ENCODE peak calls at places on chromosomes 13 and 19, in five cellular contexts. M is HEK293T, L is right lobe of liver, A is NCI-H774, B is WTC11. V is an unnamed sample.
A peak's percentile ranks its signal among the peaks of the same experiment; 100 is the strongest.

GRCh38 chr13:82717249-82717648 is 1165.0 kb downstream of the SLITRK1 start:
- DNase-seq in M (no peak), L (no peak), A (no peak), B (no peak), V (peak; percentile 81)

GRCh38 chr13:70923863-70924752 is 815.9 kb upstream of the KLHL1 start:
- DNase-seq in M (no peak), L (no peak), A (no peak), B (peak; percentile 8), V (no peak)

GRCh38 chr13:24041822-24042221 is 118.7 kb upstream of the SPATA13 start:
- DNase-seq in M (no peak), L (no peak), A (no peak), B (no peak), V (no peak)

GRCh38 chr13:113297370-113297871 is 382 bp downstream of the LAMP1 start:
- DNase-seq in M (peak; percentile 9), L (peak; percentile 59), A (no peak), B (no peak), V (peak; percentile 38)

GRCh38 chr19:18300930-18301717 is 19.7 kb upstream of the JUND start:
- DNase-seq in M (no peak), L (peak; percentile 96), A (no peak), B (no peak), V (peak; percentile 86)

GRCh38 chr19:30036154-30037129 is 94.4 kb downstream of the URI1 start:
- DNase-seq in M (no peak), L (no peak), A (no peak), B (no peak), V (peak; percentile 77)

GRCh38 chr19:2820112-2820702 is 539 bp downstream of the ZNF554 start:
- DNase-seq in M (no peak), L (no peak), A (no peak), B (no peak), V (peak; percentile 24)

GRCh38 chr19:23409392-23410048 is 14.2 kb upstream of the ZNF91 start:
- DNase-seq in M (no peak), L (no peak), A (no peak), B (no peak), V (no peak)

GRCh38 chr13:30829788-30830637 is 76.1 kb upstream of the MEDAG start:
- DNase-seq in M (no peak), L (no peak), A (no peak), B (no peak), V (peak; percentile 34)

GRCh38 chr19:15328312-15328711 is 4.0 kb downstream of the BRD4 start:
- DNase-seq in M (no peak), L (no peak), A (no peak), B (no peak), V (no peak)

GRCh38 chr19:12984683-12985048 is 10.6 kb upstream of the NFIX start:
- DNase-seq in M (no peak), L (no peak), A (no peak), B (no peak), V (no peak)

GRCh38 chr19:10727599-10728250 is 9.8 kb downstream of the DNM2 start:
- DNase-seq in M (no peak), L (no peak), A (no peak), B (no peak), V (no peak)

GRCh38 chr19:36638862-36639510 is 27.7 kb downstream of the ZNF461 start:
- DNase-seq in M (no peak), L (no peak), A (no peak), B (no peak), V (peak; percentile 2)

GRCh38 chr13:61695147-61695546 is 279.5 kb upstream of the PCDH20 start:
- DNase-seq in M (no peak), L (no peak), A (no peak), B (no peak), V (no peak)

GRCh38 chr13:41418027-41418426 is 39.3 kb upstream of the RGCC start:
- DNase-seq in M (no peak), L (no peak), A (no peak), B (no peak), V (peak; percentile 90)

GRCh38 chr19:14139944-14140343 is 3.6 kb upstream of the ASF1B start:
- DNase-seq in M (no peak), L (no peak), A (no peak), B (no peak), V (peak; percentile 91)

GRCh38 chr13:34156841-34157365 is 339.0 kb downstream of the RFC3 start:
- DNase-seq in M (peak; percentile 45), L (no peak), A (peak; percentile 61), B (no peak), V (peak; percentile 94)

GRCh38 chr13:87287721-87288120 is 383.4 kb upstream of the SLITRK5 start:
- DNase-seq in M (no peak), L (no peak), A (no peak), B (no peak), V (no peak)

GRCh38 chr13:105070452-105070851 is 1465.0 kb downstream of the EFNB2 start:
- DNase-seq in M (no peak), L (no peak), A (no peak), B (no peak), V (no peak)

GRCh38 chr13:57632276-57633140 is 964 bp downstream of the PCDH17 start:
- DNase-seq in M (no peak), L (no peak), A (no peak), B (peak; percentile 51), V (no peak)

GRCh38 chr13:21638319-21639282 is 32.3 kb upstream of the FGF9 start:
- DNase-seq in M (peak; percentile 13), L (no peak), A (no peak), B (no peak), V (peak; percentile 16)

GRCh38 chr13:39364797-39365468 is 238.1 kb downstream of the LHFPL6 start:
- DNase-seq in M (peak; percentile 71), L (no peak), A (no peak), B (no peak), V (peak; percentile 61)

GRCh38 chr19:11164879-11165406 is 9.4 kb upstream of the SPC24 start:
- DNase-seq in M (no peak), L (peak; percentile 71), A (no peak), B (no peak), V (peak; percentile 90)

GRCh38 chr13:33264620-33264978 is 21.0 kb downstream of the STARD13 start:
- DNase-seq in M (no peak), L (no peak), A (no peak), B (no peak), V (no peak)

GRCh38 chr13:59337070-59337469 is 826.7 kb downstream of the DIAPH3 start:
- DNase-seq in M (no peak), L (no peak), A (no peak), B (no peak), V (no peak)

GRCh38 chr13:35791191-35791902 is 314.9 kb upstream of the MAB21L1 start:
- DNase-seq in M (no peak), L (no peak), A (no peak), B (no peak), V (peak; percentile 68)

GRCh38 chr13:98534821-98535220 is 42.1 kb downstream of the STK24 start:
- DNase-seq in M (no peak), L (no peak), A (no peak), B (no peak), V (no peak)

GRCh38 chr13:96544965-96545364 is 449.3 kb downstream of the OXGR1 start:
- DNase-seq in M (no peak), L (no peak), A (no peak), B (no peak), V (no peak)

GRCh38 chr13:58619396-58620113 is 988.0 kb downstream of the PCDH17 start:
- DNase-seq in M (no peak), L (no peak), A (no peak), B (no peak), V (no peak)

GRCh38 chr13:45542878-45543277 is 72.7 kb downstream of the ERICH6B start:
- DNase-seq in M (no peak), L (no peak), A (no peak), B (no peak), V (no peak)

GRCh38 chr13:40406405-40407138 is 259.9 kb downstream of the FOXO1 start:
- DNase-seq in M (no peak), L (no peak), A (no peak), B (no peak), V (peak; percentile 92)

GRCh38 chr13:72062566-72062965 is 195.6 kb upstream of the DACH1 start:
- DNase-seq in M (no peak), L (no peak), A (no peak), B (peak; percentile 46), V (no peak)

GRCh38 chr13:107866007-107866665 is 349.2 kb downstream of the LIG4 start:
- DNase-seq in M (no peak), L (no peak), A (peak; percentile 84), B (peak; percentile 47), V (peak; percentile 3)

GRCh38 chr19:7494416-7495098 is 5.7 kb upstream of the PEX11G start:
- DNase-seq in M (no peak), L (peak; percentile 82), A (no peak), B (no peak), V (peak; percentile 47)

GRCh38 chr19:44003461-44004134 is 841 bp downstream of the ZNF230 start:
- DNase-seq in M (peak; percentile 6), L (no peak), A (no peak), B (no peak), V (peak; percentile 18)

GRCh38 chr19:35105411-35106290 is 10.0 kb upstream of the FXYD3 start:
- DNase-seq in M (no peak), L (no peak), A (no peak), B (no peak), V (no peak)

GRCh38 chr13:33186851-33187250 is 98.7 kb downstream of the STARD13 start:
- DNase-seq in M (no peak), L (no peak), A (no peak), B (no peak), V (peak; percentile 78)

GRCh38 chr13:60931858-60932546 is 483.6 kb downstream of the PCDH20 start:
- DNase-seq in M (no peak), L (no peak), A (no peak), B (no peak), V (no peak)

GRCh38 chr13:78182813-78183212 is 264.2 kb upstream of the EDNRB start:
- DNase-seq in M (no peak), L (no peak), A (no peak), B (no peak), V (no peak)

GRCh38 chr19:11295665-11296245 is at the start of gene TSPAN16:
- DNase-seq in M (no peak), L (no peak), A (no peak), B (no peak), V (no peak)

V was measured in EH.